ENCODE peak calls at places on chromosomes 16 and 17, in five cellular contexts. G, V, C, Z and J are unnamed samples.

GRCh38 chr17:66713533-66714042 is 121.3 kb upstream of the CACNG5 start:
- DNase-seq in G (no peak), V (no peak), C (no peak), Z (no peak), J (peak)

GRCh38 chr17:64950871-64951270 is 31.6 kb upstream of the LRRC37A3 start:
- DNase-seq in G (no peak), V (no peak), C (peak), Z (no peak), J (no peak)

GRCh38 chr17:61282377-61282776 is 117.3 kb upstream of the TBX2 start:
- DNase-seq in G (no peak), V (no peak), C (no peak), Z (no peak), J (no peak)

GRCh38 chr16:4513086-4513860 is 25.3 kb downstream of the CDIP1 start:
- DNase-seq in G (no peak), V (no peak), C (no peak), Z (no peak), J (no peak)

GRCh38 chr17:21318439-21318838 is 33.9 kb downstream of the MAP2K3 start:
- DNase-seq in G (no peak), V (peak), C (no peak), Z (no peak), J (no peak)

GRCh38 chr17:57344261-57344660 is 87.9 kb downstream of the MSI2 start:
- DNase-seq in G (no peak), V (no peak), C (no peak), Z (no peak), J (no peak)

GRCh38 chr17:83076930-83077329 is 2.5 kb upstream of the METRNL start:
- DNase-seq in G (no peak), V (no peak), C (no peak), Z (no peak), J (no peak)

GRCh38 chr17:45110676-45111611 is 21.4 kb downstream of the PLCD3 start:
- DNase-seq in G (no peak), V (no peak), C (peak), Z (no peak), J (no peak)

GRCh38 chr17:7987112-7987893 is 15.1 kb upstream of the GUCY2D start:
- DNase-seq in G (no peak), V (no peak), C (peak), Z (no peak), J (no peak)

GRCh38 chr16:11994187-11995119 is 17.9 kb downstream of the SNX29 start:
- DNase-seq in G (no peak), V (no peak), C (peak), Z (no peak), J (peak)

GRCh38 chr16:709651-710499 is 4.3 kb upstream of the FBXL16 start:
- DNase-seq in G (no peak), V (no peak), C (peak), Z (peak), J (no peak)

GRCh38 chr16:87926246-87927194 is 9.8 kb downstream of the CA5A start:
- DNase-seq in G (no peak), V (peak), C (no peak), Z (no peak), J (no peak)

GRCh38 chr17:22310717-22311686 is 618.7 kb downstream of the KCNJ18 start:
- DNase-seq in G (no peak), V (no peak), C (no peak), Z (no peak), J (no peak)

GRCh38 chr16:9370071-9370491 is 278.6 kb downstream of the HAPSTR1 start:
- DNase-seq in G (no peak), V (no peak), C (no peak), Z (no peak), J (no peak)

GRCh38 chr17:29504711-29505110 is 62.1 kb downstream of the ABHD15 start:
- DNase-seq in G (no peak), V (no peak), C (peak), Z (no peak), J (no peak)

GRCh38 chr17:16428098-16428882 is 12.9 kb downstream of the TRPV2 start:
- DNase-seq in G (no peak), V (peak), C (peak), Z (no peak), J (peak)

GRCh38 chr16:1364510-1364909 is 12.8 kb downstream of the GNPTG start:
- DNase-seq in G (no peak), V (no peak), C (no peak), Z (no peak), J (no peak)

GRCh38 chr17:8474826-8475225 is 39.1 kb downstream of the NDEL1 start:
- DNase-seq in G (no peak), V (no peak), C (no peak), Z (no peak), J (no peak)

GRCh38 chr16:9077001-9077809 is 14.2 kb upstream of the HAPSTR1 start:
- DNase-seq in G (no peak), V (no peak), C (peak), Z (peak), J (no peak)

GRCh38 chr16:30766206-30766921 is 4.2 kb downstream of the RNF40 start:
- DNase-seq in G (peak), V (peak), C (no peak), Z (no peak), J (no peak)

GRCh38 chr17:44362964-44363612 is 565 bp downstream of the FAM171A2 start:
- DNase-seq in G (no peak), V (peak), C (peak), Z (no peak), J (no peak)

GRCh38 chr16:23869052-23869451 is 33.3 kb downstream of the PRKCB start:
- DNase-seq in G (no peak), V (no peak), C (no peak), Z (no peak), J (peak)

GRCh38 chr16:20866161-20866772 is 33.9 kb downstream of the DCUN1D3 start:
- DNase-seq in G (peak), V (no peak), C (peak), Z (peak), J (peak)

GRCh38 chr17:82582709-82583108 is 63.2 kb downstream of the FOXK2 start:
- DNase-seq in G (no peak), V (no peak), C (no peak), Z (no peak), J (no peak)

GRCh38 chr17:79046501-79047280 is 22.7 kb downstream of the C1QTNF1 start:
- DNase-seq in G (no peak), V (peak), C (peak), Z (no peak), J (no peak)

GRCh38 chr17:3964203-3965122 is at the start of gene ATP2A3:
- DNase-seq in G (peak), V (peak), C (peak), Z (no peak), J (peak)

GRCh38 chr17:83178533-83179201 is 99.3 kb downstream of the METRNL start:
- DNase-seq in G (no peak), V (no peak), C (no peak), Z (no peak), J (no peak)

GRCh38 chr17:78237403-78238012 is 6.1 kb downstream of the TMEM235 start:
- DNase-seq in G (no peak), V (peak), C (no peak), Z (no peak), J (no peak)

GRCh38 chr16:1157639-1158455 is 4.9 kb downstream of the CACNA1H start:
- DNase-seq in G (no peak), V (no peak), C (no peak), Z (no peak), J (no peak)

GRCh38 chr17:57563968-57564367 is 181.1 kb downstream of the CCDC182 start:
- DNase-seq in G (no peak), V (no peak), C (no peak), Z (no peak), J (no peak)

GRCh38 chr16:77898671-77899211 is 110.4 kb downstream of the VAT1L start:
- DNase-seq in G (no peak), V (no peak), C (peak), Z (no peak), J (no peak)

GRCh38 chr16:68884391-68884790 is 41.1 kb downstream of the TANGO6 start:
- DNase-seq in G (no peak), V (no peak), C (no peak), Z (no peak), J (no peak)
- H3K27ac ChIP-seq in G (no peak), V (no peak), C (no peak), Z (no peak), J (no peak)

DNA sequence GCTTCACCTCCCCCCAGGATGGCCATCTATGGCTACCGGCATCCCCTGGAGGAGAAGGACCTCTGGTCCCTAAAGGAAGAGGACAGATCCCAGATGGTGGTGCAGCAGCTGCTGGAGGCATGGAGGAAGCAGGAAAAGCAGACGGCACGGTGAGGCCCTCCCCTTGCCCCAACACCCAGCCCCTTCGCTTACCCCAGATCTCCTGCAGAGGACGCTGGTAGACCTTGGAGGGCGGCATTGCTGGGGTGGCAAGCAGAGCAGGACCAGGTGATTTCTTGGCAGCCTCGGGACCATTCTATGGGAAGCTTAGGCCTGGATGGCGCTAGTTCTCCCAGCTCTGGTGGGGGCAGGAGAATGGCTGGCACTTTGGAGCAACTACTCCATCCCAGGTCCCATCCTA is 24.5 kb downstream of the ABCC3 start:
- DNase-seq in G (no peak), V (no peak), C (no peak), Z (no peak), J (no peak)
- H3K27ac ChIP-seq in G (no peak), V (peak), C (peak), Z (peak), J (no peak)

GRCh38 chr16:84992700-84993075 is 18.6 kb downstream of the ZDHHC7 start:
- DNase-seq in G (no peak), V (no peak), C (peak), Z (no peak), J (no peak)
- H3K27ac ChIP-seq in G (peak), V (peak), C (peak), Z (peak), J (peak)

GRCh38 chr16:70698901-70699300 is 13.0 kb upstream of the MTSS2 start:
- DNase-seq in G (no peak), V (no peak), C (no peak), Z (no peak), J (no peak)

GRCh38 chr16:70700101-70701020 is 14.5 kb upstream of the MTSS2 start:
- DNase-seq in G (no peak), V (no peak), C (no peak), Z (peak), J (no peak)

GRCh38 chr16:70701596-70701995 is 15.7 kb upstream of the MTSS2 start:
- DNase-seq in G (no peak), V (no peak), C (no peak), Z (no peak), J (no peak)

GRCh38 chr16:70701036-70701435 is 15.2 kb upstream of the MTSS2 start:
- DNase-seq in G (no peak), V (no peak), C (no peak), Z (no peak), J (no peak)

GRCh38 chr16:70699696-70700095 is 13.8 kb upstream of the MTSS2 start:
- DNase-seq in G (no peak), V (no peak), C (no peak), Z (no peak), J (no peak)
- H3K27ac ChIP-seq in G (peak), V (no peak), C (no peak), Z (peak), J (no peak)

GRCh38 chr17:9900019-9900594 is 5.0 kb downstream of the RCVRN start:
- DNase-seq in G (no peak), V (no peak), C (peak), Z (no peak), J (no peak)
- H3K27ac ChIP-seq in G (peak), V (no peak), C (peak), Z (no peak), J (no peak)

DNA sequence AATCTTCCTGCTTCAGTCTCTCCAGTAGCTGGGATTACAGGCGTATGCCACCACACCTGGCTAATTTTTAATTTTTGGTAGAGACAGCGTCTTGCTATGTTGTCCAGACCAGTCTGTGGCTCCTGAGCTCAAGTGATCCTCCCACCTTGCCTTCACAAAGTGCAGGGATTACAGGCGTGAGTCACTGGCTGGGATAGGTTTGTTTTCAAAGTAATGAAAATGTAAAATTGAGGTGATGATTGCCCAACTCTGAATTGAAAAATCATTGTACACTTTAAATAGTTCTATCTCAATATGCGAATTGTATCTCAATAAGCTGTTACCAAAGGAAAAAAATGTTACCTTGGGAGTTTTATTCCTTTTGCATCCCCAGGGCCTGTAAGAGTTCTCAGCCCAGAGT is 1.2 kb upstream of the AMFR start:
- DNase-seq in G (no peak), V (no peak), C (no peak), Z (no peak), J (peak)
- H3K27ac ChIP-seq in G (peak), V (peak), C (no peak), Z (peak), J (no peak)

DNA sequence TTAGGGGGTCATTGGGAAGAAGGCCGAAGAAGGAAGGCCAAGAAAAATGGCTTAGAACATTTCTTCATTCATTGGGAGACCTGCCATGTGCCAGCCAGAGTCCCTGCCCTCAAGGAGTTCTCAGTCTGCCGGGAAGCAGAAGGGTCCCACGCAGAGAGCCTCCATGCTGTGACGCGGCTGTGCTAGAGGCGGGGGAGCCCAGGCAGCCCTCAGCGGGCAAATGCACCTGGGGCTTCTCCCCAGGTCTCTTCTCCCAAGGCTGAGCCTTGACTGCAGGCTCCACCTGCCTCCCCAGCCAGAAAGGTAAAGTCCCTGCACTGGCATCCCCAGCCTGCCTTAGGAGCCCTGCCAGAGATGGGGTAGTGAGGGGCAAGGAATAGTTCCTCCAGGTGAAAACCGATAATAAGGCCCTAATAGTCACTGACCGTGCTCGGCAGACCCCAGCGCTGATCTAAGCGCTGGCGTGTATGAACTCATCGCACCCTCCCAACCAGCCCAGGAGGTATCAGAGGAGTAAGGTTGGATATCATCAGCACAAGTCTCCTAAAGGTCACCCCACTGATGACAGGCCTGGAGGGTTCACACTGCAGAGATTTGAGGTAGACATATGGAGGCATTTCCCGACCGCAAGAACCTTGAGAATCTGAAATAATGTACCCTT is 6.0 kb upstream of the CDR2L start:
- DNase-seq in G (no peak), V (no peak), C (no peak), Z (no peak), J (no peak)
- H3K27ac ChIP-seq in G (peak), V (peak), C (peak), Z (peak), J (peak)

GRCh38 chr17:74176546-74177001 is 26.9 kb upstream of the RPL38 start:
- DNase-seq in G (no peak), V (no peak), C (peak), Z (peak), J (peak)
- H3K27ac ChIP-seq in G (no peak), V (no peak), C (no peak), Z (no peak), J (no peak)

GRCh38 chr16:27239026-27239425 is 29.5 kb downstream of the NSMCE1 start:
- DNase-seq in G (no peak), V (peak), C (no peak), Z (no peak), J (no peak)
- H3K27ac ChIP-seq in G (no peak), V (peak), C (no peak), Z (no peak), J (no peak)